ENCODE peak calls at places on chromosomes 5 and 9, in eight cellular contexts. D, M, H, O, C, I, F and Q are unnamed samples.

GRCh38 chr9:6538666-6539071 is 106.9 kb downstream of the GLDC start:
- DNase-seq in D (no peak), M (no peak), H (no peak), O (no peak), C (no peak), I (no peak), F (no peak), Q (no peak)

GRCh38 chr9:13278368-13279246 is 885 bp downstream of the MPDZ start:
- DNase-seq in D (peak; percentile 34), M (peak; percentile 76), H (peak; percentile 67), O (no peak), C (peak; percentile 37), I (no peak), F (no peak), Q (no peak)

GRCh38 chr5:54379590-54379989 is 69.2 kb upstream of the ARL15 start:
- DNase-seq in D (no peak), M (no peak), H (no peak), O (no peak), C (no peak), I (no peak), F (no peak), Q (no peak)

GRCh38 chr5:115461506-115462290 is 82.9 kb downstream of the FEM1C start:
- DNase-seq in D (no peak), M (no peak), H (no peak), O (peak; percentile 89), C (no peak), I (no peak), F (no peak), Q (no peak)

GRCh38 chr9:109315889-109316640 is 4.8 kb downstream of the EPB41L4B start:
- DNase-seq in D (no peak), M (no peak), H (peak; percentile 50), O (peak; percentile 92), C (peak; percentile 34), I (peak; percentile 89), F (no peak), Q (no peak)

GRCh38 chr5:102971693-102972293 is 148.1 kb downstream of the GIN1 start:
- DNase-seq in D (no peak), M (no peak), H (peak; percentile 37), O (peak; percentile 26), C (peak; percentile 1), I (no peak), F (no peak), Q (no peak)

GRCh38 chr5:52896524-52897237 is 92.5 kb upstream of the ITGA2 start:
- DNase-seq in D (no peak), M (no peak), H (no peak), O (no peak), C (no peak), I (no peak), F (no peak), Q (no peak)

GRCh38 chr9:126874546-126875314 is 14.3 kb downstream of the ZBTB34 start:
- DNase-seq in D (no peak), M (no peak), H (no peak), O (no peak), C (no peak), I (no peak), F (no peak), Q (no peak)

GRCh38 chr5:72159501-72159911 is 52.2 kb downstream of the MAP1B start:
- DNase-seq in D (no peak), M (no peak), H (no peak), O (no peak), C (no peak), I (no peak), F (no peak), Q (no peak)

GRCh38 chr9:106859957-106860715 is 2.8 kb upstream of the ZNF462 start:
- DNase-seq in D (no peak), M (peak; percentile 54), H (peak; percentile 90), O (peak; percentile 41), C (no peak), I (no peak), F (no peak), Q (no peak)

DNA sequence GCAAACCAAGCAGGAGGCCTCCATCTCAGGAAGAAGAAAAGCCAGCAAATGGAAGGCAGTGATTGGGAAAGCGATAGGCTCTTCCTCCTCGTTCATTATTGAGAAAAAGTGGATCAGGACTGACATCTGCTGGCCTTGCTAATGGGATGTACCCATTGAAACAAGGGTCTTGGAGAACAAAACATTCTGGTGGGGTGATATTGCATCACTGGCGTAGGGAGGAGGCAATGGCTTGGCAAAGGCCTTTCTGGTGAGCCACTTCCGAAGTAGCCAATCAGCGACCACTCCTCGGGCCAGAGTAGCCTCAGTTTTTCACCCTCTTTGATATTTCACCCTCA is 86.7 kb upstream of the NFIB start:
- DNase-seq in D (peak; percentile 48), M (peak; percentile 17), H (peak; percentile 88), O (peak; percentile 6), C (peak; percentile 35), I (no peak), F (no peak), Q (no peak)
- TF ChIP-seq REST in D (no peak), M (no peak), H (peak; percentile 19), O (no peak), C (no peak), I (no peak), F (no peak), Q (no peak)

DNA sequence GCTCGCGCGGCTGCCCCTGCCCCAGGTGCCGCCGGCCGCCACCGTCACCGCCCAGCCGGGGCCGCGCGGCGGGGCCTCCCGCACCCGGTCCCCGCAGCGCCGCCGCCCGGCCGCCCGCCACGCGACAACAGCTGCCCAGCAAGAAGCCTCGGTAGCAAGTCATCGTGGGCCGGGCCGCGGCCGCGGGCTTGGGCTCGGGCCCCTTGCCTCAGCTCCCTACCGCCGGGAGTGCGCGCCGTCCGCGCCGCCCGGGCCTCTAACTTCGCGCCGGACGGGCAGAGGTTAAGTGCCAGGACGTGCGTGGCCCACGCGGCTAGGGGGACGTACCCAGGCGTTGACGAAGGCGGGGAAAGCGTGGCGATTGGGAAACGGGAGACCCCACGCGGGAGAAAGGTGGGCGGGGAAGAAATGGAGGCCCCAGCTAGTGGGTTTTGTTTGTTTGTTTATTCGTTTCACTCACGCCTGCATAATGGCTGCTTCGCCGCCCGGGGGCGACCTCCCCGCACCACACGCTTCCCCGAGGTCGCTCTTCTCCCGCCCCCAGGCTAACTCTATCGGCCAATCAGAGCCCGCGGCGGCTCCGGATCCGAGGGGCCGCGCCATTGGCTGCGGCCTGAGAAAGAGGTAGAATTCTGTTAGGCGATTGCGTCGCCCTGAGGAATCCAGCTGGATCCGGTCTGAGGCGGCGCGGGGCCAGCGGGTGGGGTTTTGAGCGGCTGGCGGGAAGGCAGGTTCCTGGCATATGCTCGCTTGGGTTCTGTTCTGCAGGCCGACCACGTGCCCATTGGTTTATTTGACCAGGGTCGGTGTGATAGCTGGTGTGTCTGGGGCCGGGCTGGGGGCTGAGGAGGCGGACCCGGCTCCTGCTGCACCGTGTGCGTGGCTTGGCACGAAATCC is at the start of gene NADK2:
- DNase-seq in D (peak; percentile 98), M (peak; percentile 92), H (peak; percentile 98), O (peak; percentile 90), C (peak; percentile 94), I (peak; percentile 85), F (peak; percentile 61), Q (peak; percentile 86)
- TF ChIP-seq POLR2AphosphoS5 in D (no peak), M (peak; percentile 17), H (peak; percentile 71), O (peak; percentile 66), C (peak; percentile 52), I (peak; percentile 74), F (peak; percentile 46), Q (peak; percentile 50)

GRCh38 chr9:86321373-86321772 is 32.8 kb downstream of the TUT7 start:
- DNase-seq in D (no peak), M (no peak), H (no peak), O (no peak), C (no peak), I (no peak), F (no peak), Q (no peak)
- TF ChIP-seq REST in D (no peak), M (no peak), H (no peak), O (no peak), C (no peak), I (no peak), F (no peak), Q (no peak)

GRCh38 chr9:86854898-86855523 is 92.3 kb downstream of the GAS1 start:
- DNase-seq in D (no peak), M (peak; percentile 56), H (peak; percentile 95), O (no peak), C (peak; percentile 58), I (no peak), F (no peak), Q (no peak)
- TF ChIP-seq POLR2AphosphoS5 in D (no peak), M (peak; percentile 38), H (no peak), O (no peak), C (no peak), I (no peak), F (no peak), Q (no peak)

GRCh38 chr5:9405196-9405754 is 140.6 kb downstream of the SEMA5A start:
- DNase-seq in D (no peak), M (no peak), H (no peak), O (no peak), C (no peak), I (no peak), F (peak; percentile 54), Q (no peak)
- TF ChIP-seq REST in D (no peak), M (no peak), H (no peak), O (no peak), C (no peak), I (no peak), F (no peak), Q (no peak)

GRCh38 chr5:74503-75109 is 17.4 kb upstream of the PLEKHG4B start:
- DNase-seq in D (no peak), M (no peak), H (no peak), O (no peak), C (no peak), I (no peak), F (no peak), Q (no peak)
- TF ChIP-seq POLR2AphosphoS5 in D (no peak), M (no peak), H (no peak), O (no peak), C (no peak), I (no peak), F (no peak), Q (no peak)